ENCODE peak calls at places on chromosomes 6 and 20, in ten cellular contexts. J is lung; Y is HCT116; T is posterior vena cava; G is stimulated activated CD4-positive, alpha-beta T cell treated with anti-CD3 and anti-CD28 coated beads, Interleukin-4, amount 100 ng/mL, for 48 hours; V is pulmonary artery endothelial cell; D is fibroblast of mammary gland; W is stimulated activated naive B cell treated with anti-CD40 and anti-IgM and Interleukin-4, amounts not matched to agents 10 μg/mL and 1 μg/mL and 100 μg/mL, for 72 hours; L is adrenal gland; E is non-pigmented ciliary epithelial cell. R is an unnamed sample.

GRCh38 chr6:168061269-168062210 is 17.5 kb downstream of the FRMD1 start:
- DNase-seq in J (no peak), Y (no peak), T (no peak), G (no peak), V (no peak), D (no peak), W (no peak), L (no peak), E (no peak), R (no peak)

GRCh38 chr6:144307880-144308279 is 22.7 kb downstream of the UTRN start:
- DNase-seq in J (no peak), Y (no peak), T (no peak), G (no peak), V (no peak), D (no peak), W (no peak), L (no peak), E (no peak), R (no peak)

GRCh38 chr6:42334870-42335269 is 116.9 kb downstream of the TRERF1 start:
- DNase-seq in J (no peak), Y (no peak), T (no peak), G (no peak), V (no peak), D (no peak), W (no peak), L (no peak), E (no peak), R (no peak)

GRCh38 chr20:8244637-8245036 is 112.6 kb downstream of the PLCB1 start:
- DNase-seq in J (no peak), Y (no peak), T (no peak), G (no peak), V (peak; percentile 57), D (peak; percentile 73), W (no peak), L (peak; percentile 28), E (peak; percentile 22), R (peak; percentile 87)

GRCh38 chr6:142784344-142784743 is 160.6 kb downstream of the HIVEP2 start:
- DNase-seq in J (no peak), Y (no peak), T (no peak), G (no peak), V (no peak), D (peak; percentile 16), W (peak; percentile 68), L (no peak), E (no peak), R (no peak)

GRCh38 chr6:148573922-148574321 is 172.9 kb upstream of the UST start:
- DNase-seq in J (no peak), Y (no peak), T (no peak), G (no peak), V (no peak), D (no peak), W (no peak), L (no peak), E (no peak), R (no peak)

GRCh38 chr20:62064788-62065668 is 653 bp downstream of the TAF4 start:
- DNase-seq in J (no peak), Y (no peak), T (peak; percentile 83), G (no peak), V (no peak), D (no peak), W (no peak), L (peak; percentile 45), E (no peak), R (no peak)

GRCh38 chr6:153231048-153231635 is 100.1 kb upstream of the RGS17 start:
- DNase-seq in J (peak; percentile 47), Y (peak; percentile 52), T (no peak), G (no peak), V (no peak), D (peak; percentile 70), W (no peak), L (peak; percentile 47), E (no peak), R (peak; percentile 45)

GRCh38 chr6:37696841-37697735 is 595 bp downstream of the MDGA1 start:
- DNase-seq in J (no peak), Y (no peak), T (no peak), G (peak; percentile 32), V (no peak), D (no peak), W (no peak), L (no peak), E (no peak), R (no peak)

GRCh38 chr6:83127976-83128375 is 60.5 kb downstream of the DOP1A start:
- DNase-seq in J (no peak), Y (no peak), T (no peak), G (no peak), V (no peak), D (no peak), W (no peak), L (no peak), E (no peak), R (no peak)

GRCh38 chr6:34246563-34247391 is 2.0 kb downstream of the SMIM29 start:
- DNase-seq in J (no peak), Y (no peak), T (peak; percentile 78), G (peak; percentile 52), V (no peak), D (peak; percentile 57), W (no peak), L (no peak), E (no peak), R (peak; percentile 37)

GRCh38 chr6:30223339-30223738 is 10.1 kb upstream of the TRIM26 start:
- DNase-seq in J (no peak), Y (no peak), T (no peak), G (no peak), V (no peak), D (no peak), W (no peak), L (no peak), E (no peak), R (no peak)

GRCh38 chr6:25655746-25656145 is 3.7 kb downstream of the SCGN start:
- DNase-seq in J (no peak), Y (no peak), T (no peak), G (no peak), V (no peak), D (peak; percentile 21), W (no peak), L (no peak), E (no peak), R (no peak)

GRCh38 chr20:44409132-44409600 is 53.7 kb downstream of the HNF4A start:
- DNase-seq in J (no peak), Y (no peak), T (no peak), G (no peak), V (no peak), D (peak; percentile 84), W (no peak), L (no peak), E (no peak), R (peak; percentile 44)

GRCh38 chr6:170048615-170049256 is 242.1 kb downstream of the DLL1 start:
- DNase-seq in J (no peak), Y (no peak), T (peak; percentile 88), G (no peak), V (no peak), D (peak; percentile 45), W (no peak), L (peak; percentile 50), E (no peak), R (peak; percentile 20)

GRCh38 chr20:41892031-41892430 is 273.9 kb upstream of the CHD6 start:
- DNase-seq in J (no peak), Y (no peak), T (no peak), G (no peak), V (no peak), D (no peak), W (no peak), L (no peak), E (no peak), R (no peak)

GRCh38 chr6:76876922-76877553 is 586.3 kb downstream of the HTR1B start:
- DNase-seq in J (peak; percentile 49), Y (no peak), T (no peak), G (no peak), V (peak; percentile 15), D (peak; percentile 35), W (no peak), L (peak; percentile 36), E (no peak), R (peak; percentile 78)

GRCh38 chr20:20603339-20603990 is 109.0 kb downstream of the RALGAPA2 start:
- DNase-seq in J (no peak), Y (no peak), T (no peak), G (no peak), V (no peak), D (no peak), W (peak; percentile 17), L (no peak), E (no peak), R (no peak)

GRCh38 chr6:39295538-39295937 is 18.7 kb downstream of the KCNK17 start:
- DNase-seq in J (peak; percentile 42), Y (no peak), T (no peak), G (no peak), V (no peak), D (no peak), W (no peak), L (no peak), E (no peak), R (no peak)

GRCh38 chr20:36663026-36663425 is 17.0 kb upstream of the SLA2 start:
- DNase-seq in J (no peak), Y (no peak), T (no peak), G (no peak), V (no peak), D (no peak), W (no peak), L (no peak), E (no peak), R (peak; percentile 5)

GRCh38 chr6:116370717-116371383 is at the start of gene DSE:
- DNase-seq in J (peak; percentile 78), Y (no peak), T (peak; percentile 96), G (peak; percentile 44), V (peak; percentile 36), D (peak; percentile 77), W (peak; percentile 50), L (peak; percentile 78), E (no peak), R (peak; percentile 89)

GRCh38 chr6:143522034-143522600 is 10.6 kb upstream of the FUCA2 start:
- DNase-seq in J (no peak), Y (no peak), T (no peak), G (no peak), V (no peak), D (no peak), W (no peak), L (no peak), E (no peak), R (no peak)

GRCh38 chr20:17452441-17452840 is 78.7 kb downstream of the BFSP1 start:
- DNase-seq in J (no peak), Y (no peak), T (no peak), G (no peak), V (no peak), D (no peak), W (no peak), L (no peak), E (no peak), R (no peak)

GRCh38 chr20:51372176-51372803 is 170.2 kb downstream of the NFATC2 start:
- DNase-seq in J (peak; percentile 41), Y (peak; percentile 49), T (peak; percentile 85), G (peak; percentile 53), V (peak; percentile 54), D (peak; percentile 72), W (peak; percentile 28), L (peak; percentile 68), E (no peak), R (peak; percentile 76)

GRCh38 chr6:18022398-18023231 is 35.2 kb upstream of the KIF13A start:
- DNase-seq in J (no peak), Y (no peak), T (no peak), G (no peak), V (no peak), D (peak; percentile 39), W (no peak), L (no peak), E (peak; percentile 49), R (peak; percentile 78)

GRCh38 chr6:29790626-29791025 is 37.0 kb upstream of the HLA-G start:
- DNase-seq in J (no peak), Y (peak; percentile 85), T (no peak), G (no peak), V (no peak), D (no peak), W (no peak), L (no peak), E (no peak), R (no peak)

GRCh38 chr6:5490495-5491069 is 229.3 kb downstream of the FARS2 start:
- DNase-seq in J (no peak), Y (no peak), T (no peak), G (no peak), V (no peak), D (no peak), W (no peak), L (no peak), E (no peak), R (no peak)

GRCh38 chr20:62952373-62953166 is at the start of gene SLC17A9:
- DNase-seq in J (peak; percentile 58), Y (peak; percentile 48), T (peak; percentile 92), G (peak; percentile 25), V (no peak), D (peak; percentile 50), W (peak; percentile 83), L (peak; percentile 63), E (no peak), R (peak; percentile 36)

R was measured in cardiac fibroblast.